ENCODE peak calls at places on chromosomes 5 and 9, in seven cellular contexts. T, B, H, M, Q, A and U are unnamed samples. For H3K9me3, the result is how much of the 10 kb centered on the place peaks cover.

GRCh38 chr9:80648336-80648735 is 1041.0 kb downstream of the TLE1 start:
- DNase-seq in T (peak), B (no peak), H (no peak), M (no peak), Q (no peak), A (peak), U (no peak)

GRCh38 chr5:174706997-174707548 is 17.3 kb upstream of the MSX2 start:
- DNase-seq in T (peak), B (no peak), H (no peak), M (peak), Q (no peak), A (peak), U (no peak)

GRCh38 chr9:69145148-69145547 is 28.9 kb upstream of the TJP2 start:
- DNase-seq in T (no peak), B (no peak), H (no peak), M (no peak), Q (no peak), A (no peak), U (no peak)

GRCh38 chr5:66620711-66621110 is 24.5 kb downstream of the MAST4 start:
- DNase-seq in T (no peak), B (no peak), H (no peak), M (no peak), Q (no peak), A (no peak), U (no peak)

GRCh38 chr9:110427497-110428104 is 89.9 kb upstream of the TXNDC8 start:
- DNase-seq in T (peak), B (peak), H (peak), M (no peak), Q (peak), A (no peak), U (no peak)

GRCh38 chr5:71601222-71602026 is 14.3 kb downstream of the MCCC2 start:
- DNase-seq in T (peak), B (no peak), H (peak), M (no peak), Q (no peak), A (peak), U (peak)

GRCh38 chr5:142512041-142512679 is 173.7 kb downstream of the FGF1 start:
- DNase-seq in T (peak), B (no peak), H (no peak), M (no peak), Q (no peak), A (no peak), U (no peak)

GRCh38 chr9:72977670-72978069 is 24.8 kb upstream of the ALDH1A1 start:
- DNase-seq in T (no peak), B (no peak), H (no peak), M (no peak), Q (no peak), A (no peak), U (no peak)

GRCh38 chr9:77589046-77589795 is 58.9 kb downstream of the GNA14 start:
- DNase-seq in T (no peak), B (no peak), H (peak), M (no peak), Q (peak), A (no peak), U (no peak)

GRCh38 chr5:95284512-95285405 is at the start of gene MCTP1:
- DNase-seq in T (no peak), B (peak), H (peak), M (no peak), Q (peak), A (no peak), U (no peak)

DNA sequence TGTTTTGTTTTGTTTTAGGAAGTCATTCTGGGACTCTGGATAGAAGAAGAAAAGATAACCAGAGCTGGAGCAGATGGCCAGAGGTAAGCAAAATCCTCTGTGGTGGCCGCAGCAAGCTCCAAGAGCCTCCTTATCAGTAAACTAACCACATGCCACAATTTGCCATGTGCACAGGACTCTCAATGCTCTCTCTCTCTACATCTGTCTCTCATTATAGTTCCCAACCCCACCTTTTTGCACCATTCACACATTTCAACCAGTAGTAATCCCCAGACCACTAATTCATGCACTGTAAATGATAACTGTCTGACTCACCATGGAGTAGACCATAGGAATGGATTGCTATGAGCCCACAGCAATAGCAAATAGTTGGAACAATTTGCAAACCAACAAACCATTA is 526.1 kb downstream of the TLR4 start:
- DNase-seq in T (no peak), B (no peak), H (no peak), M (no peak), Q (no peak), A (no peak), U (no peak)
- H3K9me3 ChIP-seq in T (under half), B (under half), H (under half), M (under half), Q (under half), A (under half), U (under half)

DNA sequence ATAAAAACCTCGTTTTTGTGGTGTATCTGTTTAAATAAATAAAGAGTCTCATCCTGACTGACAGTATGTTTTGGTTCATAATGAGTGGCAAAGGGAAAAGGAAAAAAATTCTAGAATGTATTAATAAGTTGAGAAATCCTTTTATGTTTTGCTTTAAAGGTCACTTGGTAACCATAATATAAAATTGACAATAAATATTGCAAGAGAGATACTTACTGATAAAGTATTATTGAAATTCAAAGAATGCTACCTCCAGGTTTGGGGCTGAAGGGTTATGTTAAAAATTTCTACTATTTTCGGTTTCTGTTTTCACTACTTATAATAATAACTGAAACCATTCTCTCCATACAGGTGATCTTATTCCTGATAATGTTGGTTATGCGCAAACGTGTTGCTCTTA is 85.4 kb upstream of the FSD1L start:
- DNase-seq in T (no peak), B (no peak), H (no peak), M (no peak), Q (no peak), A (no peak), U (no peak)
- H3K9me3 ChIP-seq in T (under half), B (under half), H (under half), M (under half), Q (under half), A (under half), U (under half)

DNA sequence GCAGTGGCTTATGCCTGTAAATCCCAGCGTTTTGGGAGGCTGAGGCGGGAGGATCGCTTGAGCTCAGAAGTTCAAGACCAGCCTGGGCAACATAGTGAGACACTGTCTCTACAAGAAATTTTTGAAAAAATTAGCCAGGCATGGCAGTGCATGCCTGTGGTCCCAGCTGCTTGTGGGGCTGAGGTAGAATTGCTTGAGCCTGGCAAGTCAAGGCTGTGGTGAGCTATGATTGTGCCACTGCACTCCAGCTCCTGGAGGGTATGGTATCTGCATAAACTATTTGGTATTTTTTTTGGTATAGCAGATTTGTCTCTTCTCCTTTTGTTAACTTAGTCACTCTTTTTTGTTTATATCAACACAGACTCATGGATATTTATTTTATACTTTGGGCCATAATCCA is 61.5 kb upstream of the TEX48 start:
- DNase-seq in T (no peak), B (no peak), H (no peak), M (no peak), Q (no peak), A (no peak), U (no peak)
- H3K9me3 ChIP-seq in T (under half), B (under half), H (under half), M (under half), Q (under half), A (under half), U (under half)

DNA sequence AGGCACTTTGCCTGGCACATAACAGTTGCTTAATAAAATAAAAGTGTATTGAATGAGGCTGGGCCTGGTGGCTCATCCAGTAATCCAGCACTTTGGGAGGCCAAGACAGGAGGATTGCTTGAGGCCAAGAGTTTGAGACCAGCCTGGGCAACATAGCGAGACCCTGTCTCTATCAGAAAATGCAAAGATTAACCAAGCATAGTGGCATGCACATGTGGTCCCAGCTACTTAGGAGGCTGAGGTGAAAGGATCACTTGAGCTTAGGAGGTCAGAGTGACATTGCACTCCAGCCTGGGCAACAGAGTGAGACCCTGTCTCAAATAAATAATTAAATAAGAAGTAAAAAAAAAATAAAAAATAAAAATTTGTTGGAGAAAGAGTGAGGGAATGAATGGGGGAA is 21.2 kb downstream of the TNFAIP8 start:
- DNase-seq in T (no peak), B (no peak), H (no peak), M (no peak), Q (no peak), A (no peak), U (no peak)
- H3K9me3 ChIP-seq in T (under half), B (under half), H (under half), M (under half), Q (under half), A (under half), U (under half)

DNA sequence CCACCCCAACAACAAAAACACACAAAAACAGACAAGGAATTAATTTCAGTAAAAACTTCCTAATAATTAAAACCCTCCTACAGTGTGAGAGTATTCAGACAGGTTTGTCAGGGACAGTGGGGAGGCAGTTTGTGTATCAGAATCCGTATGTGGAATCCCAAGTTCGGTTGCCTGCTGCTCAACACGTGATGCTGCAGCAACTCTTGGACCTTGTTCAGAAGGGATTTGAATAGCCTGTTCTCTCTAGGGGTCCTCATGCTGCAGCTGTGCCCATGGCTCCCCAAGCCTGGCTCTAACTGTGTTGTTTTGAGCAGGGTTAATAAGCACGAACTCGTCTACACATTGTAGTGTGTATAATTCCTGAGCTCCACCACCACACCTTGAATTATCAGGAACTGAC is 28.7 kb downstream of the TLE4 start:
- DNase-seq in T (no peak), B (no peak), H (no peak), M (no peak), Q (no peak), A (no peak), U (no peak)
- H3K9me3 ChIP-seq in T (under half), B (under half), H (under half), M (under half), Q (under half), A (under half), U (under half)